ENCODE peak calls at places on chromosomes 13 and 19, in five cellular contexts. N is mucosa of gallbladder; H is stimulated activated effector memory CD8-positive, alpha-beta T cell treated with anti-CD3 and anti-CD28 coated beads, Interleukin-12 subunit alpha, Interleukin-12 subunit beta, amount 100 ng/mL, for 72 hours; K is stimulated activated CD4-positive, alpha-beta T cell treated with anti-CD3 and anti-CD28 coated beads, Interleukin-4, amount 100 ng/mL, for 1 hour; V is psoas muscle. Q is an unnamed sample.

GRCh38 chr13:104809483-104809882 is 1726.0 kb downstream of the EFNB2 start:
- DNase-seq in N (no peak), H (no peak), K (no peak), V (no peak), Q (no peak)

GRCh38 chr13:97224544-97225324 is 2.6 kb downstream of the MBNL2 start:
- DNase-seq in N (peak; percentile 84), H (no peak), K (no peak), V (no peak), Q (peak; percentile 45)

GRCh38 chr19:4396949-4397783 is 3.2 kb downstream of the SH3GL1 start:
- DNase-seq in N (no peak), H (no peak), K (no peak), V (no peak), Q (no peak)

GRCh38 chr19:410243-410781 is 1.4 kb upstream of the C2CD4C start:
- DNase-seq in N (peak; percentile 91), H (no peak), K (no peak), V (no peak), Q (no peak)

GRCh38 chr19:33409035-33409434 is 35.5 kb downstream of the CEBPG start:
- DNase-seq in N (no peak), H (no peak), K (no peak), V (peak; percentile 21), Q (peak; percentile 24)

GRCh38 chr13:74751739-74752138 is 617.5 kb upstream of the KLF12 start:
- DNase-seq in N (no peak), H (no peak), K (no peak), V (no peak), Q (no peak)

GRCh38 chr13:113905018-113905417 is 41.1 kb upstream of the GAS6 start:
- DNase-seq in N (no peak), H (no peak), K (no peak), V (no peak), Q (no peak)

GRCh38 chr13:39913928-39914327 is 258.5 kb downstream of the COG6 start:
- DNase-seq in N (peak; percentile 11), H (no peak), K (no peak), V (no peak), Q (no peak)

GRCh38 chr19:44807652-44808462 is 1.0 kb upstream of the BCAM start:
- DNase-seq in N (no peak), H (no peak), K (no peak), V (no peak), Q (no peak)

GRCh38 chr13:111049791-111050538 is 65.1 kb upstream of the ARHGEF7 start:
- DNase-seq in N (no peak), H (no peak), K (no peak), V (no peak), Q (no peak)

GRCh38 chr19:35167251-35168119 is 12.9 kb downstream of the FXYD5 start:
- DNase-seq in N (no peak), H (no peak), K (no peak), V (no peak), Q (no peak)

GRCh38 chr19:17332677-17333581 is 1.7 kb downstream of the ANO8 start:
- DNase-seq in N (no peak), H (no peak), K (peak; percentile 34), V (no peak), Q (no peak)

GRCh38 chr13:41365636-41366035 is 54.6 kb downstream of the NAA16 start:
- DNase-seq in N (no peak), H (no peak), K (no peak), V (no peak), Q (no peak)

GRCh38 chr19:6064016-6064702 is 46.1 kb downstream of the RFX2 start:
- DNase-seq in N (no peak), H (no peak), K (no peak), V (no peak), Q (no peak)

GRCh38 chr19:17830567-17831418 is 9.5 kb upstream of the INSL3 start:
- DNase-seq in N (peak; percentile 91), H (peak; percentile 29), K (peak; percentile 50), V (peak; percentile 71), Q (no peak)

GRCh38 chr13:31234729-31235128 is 35.0 kb downstream of the B3GLCT start:
- DNase-seq in N (no peak), H (no peak), K (no peak), V (no peak), Q (no peak)

GRCh38 chr13:80840313-80840976 is 499.5 kb upstream of the SPRY2 start:
- DNase-seq in N (no peak), H (no peak), K (no peak), V (no peak), Q (no peak)

GRCh38 chr19:10001899-10002298 is 8.4 kb downstream of the COL5A3 start:
- DNase-seq in N (peak; percentile 33), H (no peak), K (no peak), V (peak; percentile 83), Q (peak; percentile 77)

GRCh38 chr13:101649490-101650126 is 197.1 kb downstream of the ITGBL1 start:
- DNase-seq in N (no peak), H (no peak), K (no peak), V (no peak), Q (no peak)

GRCh38 chr13:93058301-93058700 is 168.3 kb upstream of the GPC6 start:
- DNase-seq in N (no peak), H (no peak), K (no peak), V (no peak), Q (no peak)

GRCh38 chr13:77544365-77544764 is 8.9 kb downstream of the SCEL start:
- DNase-seq in N (no peak), H (no peak), K (no peak), V (peak; percentile 67), Q (peak; percentile 78)

GRCh38 chr19:33388817-33389573 is 15.5 kb downstream of the CEBPG start:
- DNase-seq in N (no peak), H (no peak), K (no peak), V (peak; percentile 86), Q (peak; percentile 78)

GRCh38 chr13:50412046-50412617 is 396.9 kb downstream of the KCNRG start:
- DNase-seq in N (no peak), H (no peak), K (no peak), V (no peak), Q (no peak)

GRCh38 chr13:27797228-27797624 is 4.9 kb downstream of the GSX1 start:
- DNase-seq in N (no peak), H (no peak), K (no peak), V (no peak), Q (no peak)

GRCh38 chr19:21568816-21569496 is 63.6 kb downstream of the ZNF429 start:
- DNase-seq in N (peak; percentile 96), H (peak; percentile 39), K (peak; percentile 81), V (peak; percentile 78), Q (peak; percentile 87)

GRCh38 chr19:10503002-10503789 is at the start of gene KEAP1:
- DNase-seq in N (peak; percentile 20), H (no peak), K (peak; percentile 53), V (no peak), Q (peak; percentile 64)

GRCh38 chr13:63189712-63190111 is 1774.1 kb upstream of the PCDH20 start:
- DNase-seq in N (no peak), H (no peak), K (no peak), V (no peak), Q (no peak)

GRCh38 chr19:15998166-15998565 is 49.4 kb downstream of the OR10H4 start:
- DNase-seq in N (no peak), H (no peak), K (no peak), V (no peak), Q (no peak)

GRCh38 chr19:4044927-4045557 is 21.7 kb downstream of the ZBTB7A start:
- DNase-seq in N (no peak), H (no peak), K (no peak), V (no peak), Q (no peak)

GRCh38 chr19:53365134-53365898 is at the start of gene ZNF525:
- DNase-seq in N (peak; percentile 92), H (peak; percentile 94), K (peak; percentile 97), V (peak; percentile 90), Q (peak; percentile 94)

GRCh38 chr19:37926255-37926654 is 19.2 kb downstream of the SIPA1L3 start:
- DNase-seq in N (no peak), H (no peak), K (no peak), V (no peak), Q (no peak)

GRCh38 chr19:16351133-16351809 is 26.6 kb downstream of the KLF2 start:
- DNase-seq in N (no peak), H (no peak), K (no peak), V (no peak), Q (no peak)

GRCh38 chr19:42488783-42489521 is 39.3 kb downstream of the CEACAM1 start:
- DNase-seq in N (no peak), H (no peak), K (no peak), V (no peak), Q (no peak)

GRCh38 chr19:53172892-53173291 is 14.0 kb upstream of the ZNF347 start:
- DNase-seq in N (no peak), H (no peak), K (no peak), V (no peak), Q (no peak)

GRCh38 chr19:58519355-58520256 is at the start of gene ZBTB45:
- DNase-seq in N (peak; percentile 94), H (peak; percentile 94), K (peak; percentile 90), V (peak; percentile 96), Q (peak; percentile 95)

GRCh38 chr19:33812388-33813330 is 16.0 kb downstream of the KCTD15 start:
- DNase-seq in N (no peak), H (no peak), K (no peak), V (no peak), Q (peak; percentile 38)